ENCODE peak calls at places on chromosomes 13 and 19, in nine cellular contexts. R is A549, Q is aorta, U is endodermal cell, H is upper lobe of right lung, X is ascending aorta, W is upper lobe of left lung, C is stomach, S is adrenal gland. E is an unnamed sample.
A peak's percentile ranks its signal among the peaks of the same experiment; 100 is the strongest.

GRCh38 chr19:44613295-44614168 is at the start of gene IGSF23:
- DNase-seq in R (no peak), Q (no peak), U (no peak), H (no peak), X (no peak), W (no peak), C (no peak), S (no peak), E (no peak)

GRCh38 chr19:19064098-19064722 is 416 bp downstream of the SLC25A42 start:
- DNase-seq in R (peak; percentile 19), Q (no peak), U (no peak), H (no peak), X (no peak), W (no peak), C (no peak), S (no peak), E (no peak)

GRCh38 chr13:20573186-20573585 is 6.2 kb downstream of the IFT88 start:
- DNase-seq in R (no peak), Q (no peak), U (no peak), H (no peak), X (no peak), W (no peak), C (no peak), S (no peak), E (no peak)

GRCh38 chr13:57739089-57739488 is 107.5 kb downstream of the PCDH17 start:
- DNase-seq in R (no peak), Q (no peak), U (no peak), H (no peak), X (no peak), W (no peak), C (no peak), S (no peak), E (no peak)

GRCh38 chr19:48530044-48530720 is 18.5 kb upstream of the LMTK3 start:
- DNase-seq in R (no peak), Q (no peak), U (no peak), H (no peak), X (no peak), W (no peak), C (no peak), S (no peak), E (no peak)

GRCh38 chr13:113307491-113307890 is 10.5 kb downstream of the LAMP1 start:
- DNase-seq in R (no peak), Q (no peak), U (no peak), H (no peak), X (no peak), W (no peak), C (no peak), S (no peak), E (no peak)

GRCh38 chr19:5068251-5069090 is 99.6 kb downstream of the KDM4B start:
- DNase-seq in R (no peak), Q (no peak), U (no peak), H (no peak), X (no peak), W (no peak), C (no peak), S (peak; percentile 52), E (no peak)

GRCh38 chr19:1668339-1669123 is 16.1 kb upstream of the TCF3 start:
- DNase-seq in R (no peak), Q (no peak), U (peak; percentile 71), H (no peak), X (no peak), W (no peak), C (no peak), S (no peak), E (peak; percentile 32)

GRCh38 chr13:98275711-98276171 is 98.7 kb upstream of the RNF113B start:
- DNase-seq in R (no peak), Q (no peak), U (no peak), H (no peak), X (no peak), W (no peak), C (no peak), S (no peak), E (no peak)

GRCh38 chr13:114323349-114323748 is 9.0 kb downstream of the CHAMP1 start:
- DNase-seq in R (no peak), Q (no peak), U (no peak), H (no peak), X (no peak), W (no peak), C (no peak), S (no peak), E (no peak)

DNA sequence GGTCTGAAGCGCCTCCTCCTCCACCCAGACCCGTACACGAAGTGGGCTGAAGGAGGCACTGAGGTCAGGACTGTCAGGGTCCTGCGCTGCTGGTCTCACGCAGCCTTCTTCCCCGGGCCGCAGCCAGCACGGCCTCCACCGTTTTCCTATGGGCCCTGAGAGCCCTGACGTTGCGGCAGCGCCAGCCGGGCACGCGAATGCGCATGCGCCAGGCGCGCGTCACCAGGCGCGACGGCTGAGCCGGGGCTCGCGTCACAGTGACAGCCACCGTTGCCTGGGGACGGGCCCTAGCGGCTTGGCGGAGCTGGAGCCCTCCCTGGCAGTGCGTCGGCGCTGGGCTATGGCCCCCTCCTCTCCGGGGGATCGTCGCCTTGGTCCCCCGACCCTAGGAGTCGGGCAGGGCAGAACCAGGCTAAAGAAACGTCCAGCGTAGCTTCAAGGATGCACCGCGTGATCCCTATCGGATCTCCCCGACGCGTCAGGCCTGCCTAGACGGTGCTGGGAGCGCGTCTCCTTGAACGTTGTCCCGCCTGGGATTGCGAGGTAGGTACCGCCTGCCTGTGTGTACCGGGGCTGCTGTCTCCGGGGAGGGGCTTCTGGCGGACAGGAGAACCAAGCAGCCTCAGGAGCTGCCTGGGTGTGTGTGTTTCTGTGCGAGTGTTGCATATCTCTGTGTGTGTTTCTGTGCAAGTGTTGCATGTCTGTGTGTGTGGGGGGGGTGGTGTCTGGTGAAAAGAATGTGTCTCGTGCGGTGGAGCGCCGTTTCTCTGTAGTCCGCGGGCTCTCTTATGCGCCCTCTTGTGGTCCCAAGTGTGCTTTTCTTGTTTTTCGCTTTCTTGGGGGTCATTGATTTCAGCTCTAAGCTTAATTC is 43.2 kb downstream of the ZNF571 start:
- DNase-seq in R (no peak), Q (no peak), U (peak; percentile 50), H (no peak), X (no peak), W (no peak), C (no peak), S (no peak), E (peak; percentile 46)
- H3K9me3 ChIP-seq in R (peaks cover 95% of the 10 kb centered on the region), Q (peaks cover 45% of the 10 kb centered on the region), U (peaks cover 93% of the 10 kb centered on the region), H (peaks cover 88% of the 10 kb centered on the region), X (no peaks in the 10 kb centered on the region), W (peaks cover 98% of the 10 kb centered on the region), C (peaks cover 99% of the 10 kb centered on the region), S (peaks cover under 1% of the 10 kb centered on the region), E (peaks cover 11% of the 10 kb centered on the region)

DNA sequence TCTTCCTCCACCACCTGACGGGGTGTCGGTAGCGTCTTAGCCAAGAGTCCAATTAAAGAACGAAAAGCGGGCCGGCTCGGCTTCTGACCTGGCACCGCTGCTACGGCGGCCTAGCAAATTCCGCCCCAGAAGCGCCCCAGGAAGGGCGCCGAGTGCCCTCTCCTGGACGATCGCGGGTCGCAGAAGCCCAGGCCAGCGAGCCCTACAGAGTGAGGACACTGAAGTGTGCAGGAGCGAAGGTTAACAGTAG is 1.1 kb upstream of the KMT2B start:
- DNase-seq in R (no peak), Q (no peak), U (no peak), H (no peak), X (no peak), W (no peak), C (no peak), S (no peak), E (no peak)
- H3K9me3 ChIP-seq in R (no peaks in the 10 kb centered on the region), Q (no peaks in the 10 kb centered on the region), U (no peaks in the 10 kb centered on the region), H (no peaks in the 10 kb centered on the region), X (no peaks in the 10 kb centered on the region), W (no peaks in the 10 kb centered on the region), C (no peaks in the 10 kb centered on the region), S (no peaks in the 10 kb centered on the region), E (no peaks in the 10 kb centered on the region)

DNA sequence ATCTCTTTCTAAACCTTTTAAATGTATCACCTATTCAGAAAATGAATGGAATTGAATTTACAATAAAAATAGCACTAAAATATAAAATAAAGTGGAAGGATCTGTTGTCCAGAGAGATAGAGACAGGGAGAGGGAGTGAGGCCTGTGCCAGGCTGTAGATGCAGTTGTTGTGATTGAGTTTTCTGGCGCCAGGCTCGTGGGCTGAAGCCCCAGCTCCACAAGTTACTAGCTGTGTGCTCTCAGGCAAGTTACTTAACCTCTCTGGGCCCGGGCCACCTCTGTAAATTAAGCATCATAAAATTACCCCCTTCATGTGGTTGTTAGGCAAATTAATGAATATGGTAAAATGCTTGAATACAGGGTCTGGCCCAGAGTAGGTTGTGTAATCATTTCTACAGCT is 52.3 kb upstream of the USP29 start:
- DNase-seq in R (no peak), Q (no peak), U (no peak), H (no peak), X (no peak), W (no peak), C (no peak), S (no peak), E (no peak)
- H3K9me3 ChIP-seq in R (peaks cover 67% of the 10 kb centered on the region), Q (peaks cover 3% of the 10 kb centered on the region), U (peaks cover 73% of the 10 kb centered on the region), H (no peaks in the 10 kb centered on the region), X (no peaks in the 10 kb centered on the region), W (peaks cover 17% of the 10 kb centered on the region), C (peaks cover 9% of the 10 kb centered on the region), S (no peaks in the 10 kb centered on the region), E (peaks cover 2% of the 10 kb centered on the region)

DNA sequence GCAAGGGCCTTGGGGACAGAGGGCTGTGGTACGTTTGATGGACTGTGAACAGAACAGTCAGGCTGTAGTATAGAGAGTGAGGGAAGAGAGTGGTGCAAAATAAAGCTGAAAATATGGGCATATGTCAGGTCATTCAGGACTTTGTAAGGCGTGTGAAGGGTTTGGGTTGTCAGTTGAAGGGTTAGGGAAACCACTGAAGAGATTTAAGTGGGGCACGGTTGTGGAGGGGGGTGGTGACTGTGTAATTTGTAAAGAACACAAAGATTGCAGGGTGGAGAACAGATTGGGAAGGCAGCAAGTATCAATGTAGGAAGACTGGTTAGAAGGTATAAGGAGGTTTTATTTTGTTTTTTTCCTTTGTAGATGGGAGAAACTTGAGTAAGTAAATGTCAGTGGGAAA is 349.8 kb downstream of the DLEU7 start:
- DNase-seq in R (no peak), Q (no peak), U (no peak), H (no peak), X (no peak), W (no peak), C (no peak), S (no peak), E (no peak)
- H3K9me3 ChIP-seq in R (no peaks in the 10 kb centered on the region), Q (no peaks in the 10 kb centered on the region), U (no peaks in the 10 kb centered on the region), H (no peaks in the 10 kb centered on the region), X (no peaks in the 10 kb centered on the region), W (no peaks in the 10 kb centered on the region), C (no peaks in the 10 kb centered on the region), S (no peaks in the 10 kb centered on the region), E (no peaks in the 10 kb centered on the region)

GRCh38 chr19:56403764-56404704 is at the start of gene ZNF583:
- DNase-seq in R (peak; percentile 92), Q (peak; percentile 99), U (peak; percentile 94), H (peak; percentile 98), X (peak; percentile 98), W (peak; percentile 93), C (peak; percentile 95), S (peak; percentile 97), E (peak; percentile 89)
- H3K9me3 ChIP-seq in R (peaks cover 90% of the 10 kb centered on the region), Q (peaks cover 7% of the 10 kb centered on the region), U (peaks cover 86% of the 10 kb centered on the region), H (peaks cover 8% of the 10 kb centered on the region), X (peaks cover 53% of the 10 kb centered on the region), W (peaks cover 53% of the 10 kb centered on the region), C (peaks cover 39% of the 10 kb centered on the region), S (no peaks in the 10 kb centered on the region), E (peaks cover 2% of the 10 kb centered on the region)

E was measured in T-helper 17 cell.